ENCODE peak calls at places on chromosomes 7 and 10, in six cellular contexts. T, R, X, D, P and G are unnamed samples.
A peak's percentile ranks its signal among the peaks of the same experiment; 100 is the strongest.

GRCh38 chr7:42618649-42619315 is 293.1 kb downstream of the C7orf25 start:
- DNase-seq in T (no peak), R (no peak), X (no peak), D (no peak), P (no peak), G (no peak)

GRCh38 chr7:140144821-140145220 is 32.0 kb downstream of the KDM7A start:
- DNase-seq in T (no peak), R (no peak), X (no peak), D (no peak), P (no peak), G (no peak)

GRCh38 chr10:101993836-101994235 is 62.1 kb downstream of the ARMH3 start:
- DNase-seq in T (no peak), R (no peak), X (no peak), D (no peak), P (no peak), G (no peak)

GRCh38 chr7:81594767-81595166 is 175.1 kb downstream of the HGF start:
- DNase-seq in T (no peak), R (no peak), X (no peak), D (no peak), P (no peak), G (no peak)

GRCh38 chr10:1418031-1418550 is 319.2 kb downstream of the ADARB2 start:
- DNase-seq in T (no peak), R (no peak), X (no peak), D (no peak), P (no peak), G (no peak)

GRCh38 chr10:77360121-77360520 is 277.5 kb downstream of the KCNMA1 start:
- DNase-seq in T (no peak), R (no peak), X (no peak), D (no peak), P (no peak), G (no peak)

GRCh38 chr7:42385912-42386311 is 148.9 kb upstream of the GLI3 start:
- DNase-seq in T (no peak), R (no peak), X (no peak), D (no peak), P (no peak), G (no peak)

GRCh38 chr10:91597397-91597881 is 35.4 kb downstream of the PPP1R3C start:
- DNase-seq in T (no peak), R (no peak), X (no peak), D (peak; percentile 18), P (no peak), G (no peak)

GRCh38 chr10:102677736-102678354 is 33.6 kb downstream of the TRIM8 start:
- DNase-seq in T (no peak), R (no peak), X (no peak), D (no peak), P (no peak), G (no peak)

GRCh38 chr10:98425511-98426352 is 10.8 kb upstream of the PYROXD2 start:
- DNase-seq in T (peak; percentile 18), R (peak; percentile 60), X (no peak), D (peak; percentile 6), P (no peak), G (no peak)

GRCh38 chr10:81251457-81252115 is 623.4 kb upstream of the NRG3 start:
- DNase-seq in T (no peak), R (no peak), X (no peak), D (no peak), P (no peak), G (no peak)

GRCh38 chr10:78684954-78685353 is 383.8 kb upstream of the ZMIZ1 start:
- DNase-seq in T (no peak), R (no peak), X (no peak), D (no peak), P (no peak), G (no peak)

GRCh38 chr10:69800109-69800508 is 1.6 kb upstream of the COL13A1 start:
- DNase-seq in T (no peak), R (peak; percentile 70), X (no peak), D (peak; percentile 30), P (peak; percentile 45), G (no peak)